ENCODE peak calls at places on chromosomes 3 and 15, in four cellular contexts. One of them, this sample, is unnamed.

GRCh38 chr3:10189557-10190374 is 25.0 kb downstream of the IRAK2 start:
- DNase-seq in stimulated activated CD8-positive, alpha-beta memory T cell treated with anti-CD3 and anti-CD28 coated beads, Interleukin-7, amount 100 ng/mL, for 4 hours: no peak
- DNase-seq in NCI-H1092 treated with DMSO at 0.1 percent for 48 hours: no peak
- DNase-seq in EL: no peak
- DNase-seq in this sample: no peak

GRCh38 chr15:90266061-90266431 is 574 bp downstream of the NGRN start:
- DNase-seq in stimulated activated CD8-positive, alpha-beta memory T cell treated with anti-CD3 and anti-CD28 coated beads, Interleukin-7, amount 100 ng/mL, for 4 hours: no peak
- DNase-seq in EL: peak
- DNase-seq in NCI-H1092 treated with DMSO at 0.1 percent for 48 hours: peak
- DNase-seq in this sample: peak

GRCh38 chr3:171640520-171641412 is 169.5 kb downstream of the PLD1 start:
- DNase-seq in EL: peak
- DNase-seq in stimulated activated CD8-positive, alpha-beta memory T cell treated with anti-CD3 and anti-CD28 coated beads, Interleukin-7, amount 100 ng/mL, for 4 hours: no peak
- DNase-seq in NCI-H1092 treated with DMSO at 0.1 percent for 48 hours: no peak
- DNase-seq in this sample: peak

GRCh38 chr15:31508656-31509055 is 182.0 kb downstream of the KLF13 start:
- DNase-seq in stimulated activated CD8-positive, alpha-beta memory T cell treated with anti-CD3 and anti-CD28 coated beads, Interleukin-7, amount 100 ng/mL, for 4 hours: no peak
- DNase-seq in NCI-H1092 treated with DMSO at 0.1 percent for 48 hours: no peak
- DNase-seq in EL: no peak
- DNase-seq in this sample: no peak

GRCh38 chr15:70480196-70480856 is 283.0 kb downstream of the UACA start:
- DNase-seq in EL: no peak
- DNase-seq in stimulated activated CD8-positive, alpha-beta memory T cell treated with anti-CD3 and anti-CD28 coated beads, Interleukin-7, amount 100 ng/mL, for 4 hours: peak
- DNase-seq in NCI-H1092 treated with DMSO at 0.1 percent for 48 hours: no peak
- DNase-seq in this sample: no peak

GRCh38 chr3:23776352-23776891 is 29.3 kb upstream of the UBE2E1 start:
- DNase-seq in EL: peak
- DNase-seq in NCI-H1092 treated with DMSO at 0.1 percent for 48 hours: no peak
- DNase-seq in stimulated activated CD8-positive, alpha-beta memory T cell treated with anti-CD3 and anti-CD28 coated beads, Interleukin-7, amount 100 ng/mL, for 4 hours: no peak
- DNase-seq in this sample: no peak

GRCh38 chr3:72012376-72012775 is 227.4 kb upstream of the PROK2 start:
- DNase-seq in NCI-H1092 treated with DMSO at 0.1 percent for 48 hours: no peak
- DNase-seq in EL: no peak
- DNase-seq in stimulated activated CD8-positive, alpha-beta memory T cell treated with anti-CD3 and anti-CD28 coated beads, Interleukin-7, amount 100 ng/mL, for 4 hours: no peak
- DNase-seq in this sample: no peak

GRCh38 chr15:34753236-34753894 is 1.4 kb downstream of the GJD2 start:
- DNase-seq in EL: peak
- DNase-seq in stimulated activated CD8-positive, alpha-beta memory T cell treated with anti-CD3 and anti-CD28 coated beads, Interleukin-7, amount 100 ng/mL, for 4 hours: no peak
- DNase-seq in NCI-H1092 treated with DMSO at 0.1 percent for 48 hours: no peak
- DNase-seq in this sample: peak

GRCh38 chr3:34725774-34726173 is 913.6 kb upstream of the ARPP21 start:
- DNase-seq in EL: no peak
- DNase-seq in stimulated activated CD8-positive, alpha-beta memory T cell treated with anti-CD3 and anti-CD28 coated beads, Interleukin-7, amount 100 ng/mL, for 4 hours: no peak
- DNase-seq in NCI-H1092 treated with DMSO at 0.1 percent for 48 hours: no peak
- DNase-seq in this sample: no peak

GRCh38 chr3:157544501-157545139 is 41.4 kb upstream of the VEPH1 start:
- DNase-seq in NCI-H1092 treated with DMSO at 0.1 percent for 48 hours: no peak
- DNase-seq in EL: peak
- DNase-seq in stimulated activated CD8-positive, alpha-beta memory T cell treated with anti-CD3 and anti-CD28 coated beads, Interleukin-7, amount 100 ng/mL, for 4 hours: no peak
- DNase-seq in this sample: no peak

GRCh38 chr3:37520802-37521350 is 340.8 kb upstream of the CTDSPL start:
- DNase-seq in EL: no peak
- DNase-seq in NCI-H1092 treated with DMSO at 0.1 percent for 48 hours: no peak
- DNase-seq in stimulated activated CD8-positive, alpha-beta memory T cell treated with anti-CD3 and anti-CD28 coated beads, Interleukin-7, amount 100 ng/mL, for 4 hours: no peak
- DNase-seq in this sample: no peak

GRCh38 chr3:139934557-139935070 is 371 bp upstream of the CLSTN2 start:
- DNase-seq in stimulated activated CD8-positive, alpha-beta memory T cell treated with anti-CD3 and anti-CD28 coated beads, Interleukin-7, amount 100 ng/mL, for 4 hours: no peak
- DNase-seq in EL: no peak
- DNase-seq in NCI-H1092 treated with DMSO at 0.1 percent for 48 hours: peak
- DNase-seq in this sample: peak

GRCh38 chr3:14391033-14391432 is 11.4 kb upstream of the SLC6A6 start:
- DNase-seq in EL: peak
- DNase-seq in stimulated activated CD8-positive, alpha-beta memory T cell treated with anti-CD3 and anti-CD28 coated beads, Interleukin-7, amount 100 ng/mL, for 4 hours: no peak
- DNase-seq in NCI-H1092 treated with DMSO at 0.1 percent for 48 hours: peak
- DNase-seq in this sample: no peak

GRCh38 chr15:66004618-66005262 is 135.4 kb downstream of the RAB11A start:
- DNase-seq in stimulated activated CD8-positive, alpha-beta memory T cell treated with anti-CD3 and anti-CD28 coated beads, Interleukin-7, amount 100 ng/mL, for 4 hours: no peak
- DNase-seq in EL: peak
- DNase-seq in NCI-H1092 treated with DMSO at 0.1 percent for 48 hours: no peak
- DNase-seq in this sample: peak

GRCh38 chr15:95869920-95870319 is 460.6 kb upstream of the NR2F2 start:
- DNase-seq in stimulated activated CD8-positive, alpha-beta memory T cell treated with anti-CD3 and anti-CD28 coated beads, Interleukin-7, amount 100 ng/mL, for 4 hours: no peak
- DNase-seq in NCI-H1092 treated with DMSO at 0.1 percent for 48 hours: no peak
- DNase-seq in EL: no peak
- DNase-seq in this sample: no peak

GRCh38 chr15:28912422-28912821 is 26.6 kb downstream of the APBA2 start:
- DNase-seq in NCI-H1092 treated with DMSO at 0.1 percent for 48 hours: no peak
- DNase-seq in stimulated activated CD8-positive, alpha-beta memory T cell treated with anti-CD3 and anti-CD28 coated beads, Interleukin-7, amount 100 ng/mL, for 4 hours: no peak
- DNase-seq in EL: no peak
- DNase-seq in this sample: no peak

GRCh38 chr3:52787672-52788625 is 6.6 kb upstream of the ITIH3 start:
- DNase-seq in NCI-H1092 treated with DMSO at 0.1 percent for 48 hours: no peak
- DNase-seq in stimulated activated CD8-positive, alpha-beta memory T cell treated with anti-CD3 and anti-CD28 coated beads, Interleukin-7, amount 100 ng/mL, for 4 hours: no peak
- DNase-seq in EL: no peak
- DNase-seq in this sample: no peak

GRCh38 chr15:51505251-51505650 is 117.3 kb downstream of the DMXL2 start:
- DNase-seq in stimulated activated CD8-positive, alpha-beta memory T cell treated with anti-CD3 and anti-CD28 coated beads, Interleukin-7, amount 100 ng/mL, for 4 hours: no peak
- DNase-seq in NCI-H1092 treated with DMSO at 0.1 percent for 48 hours: no peak
- DNase-seq in EL: no peak
- DNase-seq in this sample: no peak

GRCh38 chr3:123346041-123346440 is 102.8 kb downstream of the ADCY5 start:
- DNase-seq in NCI-H1092 treated with DMSO at 0.1 percent for 48 hours: no peak
- DNase-seq in stimulated activated CD8-positive, alpha-beta memory T cell treated with anti-CD3 and anti-CD28 coated beads, Interleukin-7, amount 100 ng/mL, for 4 hours: no peak
- DNase-seq in EL: no peak
- DNase-seq in this sample: no peak

GRCh38 chr3:14725564-14726420 is 50.9 kb downstream of the C3orf20 start:
- DNase-seq in stimulated activated CD8-positive, alpha-beta memory T cell treated with anti-CD3 and anti-CD28 coated beads, Interleukin-7, amount 100 ng/mL, for 4 hours: no peak
- DNase-seq in NCI-H1092 treated with DMSO at 0.1 percent for 48 hours: no peak
- DNase-seq in EL: no peak
- DNase-seq in this sample: no peak

GRCh38 chr3:50749822-50750221 is 75.1 kb downstream of the DOCK3 start:
- DNase-seq in EL: no peak
- DNase-seq in stimulated activated CD8-positive, alpha-beta memory T cell treated with anti-CD3 and anti-CD28 coated beads, Interleukin-7, amount 100 ng/mL, for 4 hours: no peak
- DNase-seq in NCI-H1092 treated with DMSO at 0.1 percent for 48 hours: no peak
- DNase-seq in this sample: no peak

GRCh38 chr3:46892285-46893145 is 15.0 kb downstream of the PTH1R start:
- DNase-seq in NCI-H1092 treated with DMSO at 0.1 percent for 48 hours: no peak
- DNase-seq in stimulated activated CD8-positive, alpha-beta memory T cell treated with anti-CD3 and anti-CD28 coated beads, Interleukin-7, amount 100 ng/mL, for 4 hours: no peak
- DNase-seq in EL: peak
- DNase-seq in this sample: no peak

GRCh38 chr15:31554261-31554660 is 227.6 kb downstream of the KLF13 start:
- DNase-seq in EL: peak
- DNase-seq in stimulated activated CD8-positive, alpha-beta memory T cell treated with anti-CD3 and anti-CD28 coated beads, Interleukin-7, amount 100 ng/mL, for 4 hours: no peak
- DNase-seq in NCI-H1092 treated with DMSO at 0.1 percent for 48 hours: no peak
- DNase-seq in this sample: peak

GRCh38 chr3:195914648-195915473 is 6.5 kb upstream of the TNK2 start:
- DNase-seq in NCI-H1092 treated with DMSO at 0.1 percent for 48 hours: no peak
- DNase-seq in EL: peak
- DNase-seq in stimulated activated CD8-positive, alpha-beta memory T cell treated with anti-CD3 and anti-CD28 coated beads, Interleukin-7, amount 100 ng/mL, for 4 hours: peak
- DNase-seq in this sample: peak

GRCh38 chr15:68612979-68613740 is 34.4 kb downstream of the CORO2B start:
- DNase-seq in stimulated activated CD8-positive, alpha-beta memory T cell treated with anti-CD3 and anti-CD28 coated beads, Interleukin-7, amount 100 ng/mL, for 4 hours: no peak
- DNase-seq in NCI-H1092 treated with DMSO at 0.1 percent for 48 hours: no peak
- DNase-seq in EL: no peak
- DNase-seq in this sample: no peak

GRCh38 chr3:121545049-121545563 is 682 bp downstream of the POLQ start:
- DNase-seq in EL: peak
- DNase-seq in NCI-H1092 treated with DMSO at 0.1 percent for 48 hours: no peak
- DNase-seq in stimulated activated CD8-positive, alpha-beta memory T cell treated with anti-CD3 and anti-CD28 coated beads, Interleukin-7, amount 100 ng/mL, for 4 hours: no peak
- DNase-seq in this sample: peak

GRCh38 chr15:98455899-98456298 is 192.4 kb upstream of the IGF1R start:
- DNase-seq in stimulated activated CD8-positive, alpha-beta memory T cell treated with anti-CD3 and anti-CD28 coated beads, Interleukin-7, amount 100 ng/mL, for 4 hours: no peak
- DNase-seq in EL: peak
- DNase-seq in NCI-H1092 treated with DMSO at 0.1 percent for 48 hours: no peak
- DNase-seq in this sample: no peak

GRCh38 chr3:131072845-131073244 is 46.2 kb downstream of the NEK11 start:
- DNase-seq in EL: peak
- DNase-seq in NCI-H1092 treated with DMSO at 0.1 percent for 48 hours: no peak
- DNase-seq in stimulated activated CD8-positive, alpha-beta memory T cell treated with anti-CD3 and anti-CD28 coated beads, Interleukin-7, amount 100 ng/mL, for 4 hours: no peak
- DNase-seq in this sample: no peak

GRCh38 chr3:148737104-148737525 is 39.4 kb downstream of the AGTR1 start:
- DNase-seq in EL: peak
- DNase-seq in NCI-H1092 treated with DMSO at 0.1 percent for 48 hours: no peak
- DNase-seq in stimulated activated CD8-positive, alpha-beta memory T cell treated with anti-CD3 and anti-CD28 coated beads, Interleukin-7, amount 100 ng/mL, for 4 hours: no peak
- DNase-seq in this sample: peak

GRCh38 chr3:139342054-139342453 is 1.8 kb upstream of the MRPS22 start:
- DNase-seq in NCI-H1092 treated with DMSO at 0.1 percent for 48 hours: no peak
- DNase-seq in stimulated activated CD8-positive, alpha-beta memory T cell treated with anti-CD3 and anti-CD28 coated beads, Interleukin-7, amount 100 ng/mL, for 4 hours: no peak
- DNase-seq in EL: no peak
- DNase-seq in this sample: no peak

GRCh38 chr3:194204036-194204792 is 68.3 kb downstream of the HES1 start:
- DNase-seq in NCI-H1092 treated with DMSO at 0.1 percent for 48 hours: peak
- DNase-seq in stimulated activated CD8-positive, alpha-beta memory T cell treated with anti-CD3 and anti-CD28 coated beads, Interleukin-7, amount 100 ng/mL, for 4 hours: no peak
- DNase-seq in EL: no peak
- DNase-seq in this sample: no peak

This sample was measured in HTR-8/SVneo.